ENCODE peak calls at places on chromosomes 3 and 15, in five cellular contexts. M, W, I, Z and S are unnamed samples.

GRCh38 chr3:139506792-139507191 is 30.5 kb upstream of the RBP2 start:
- DNase-seq in I (no peak), W (no peak), M (peak; percentile 9), Z (no peak), S (peak; percentile 57)

GRCh38 chr15:66650433-66650832 is 51.6 kb upstream of the SMAD6 start:
- DNase-seq in W (no peak), Z (peak; percentile 62), I (no peak), M (peak; percentile 16), S (no peak)

GRCh38 chr15:83816124-83816883 is 162.4 kb downstream of the ADAMTSL3 start:
- DNase-seq in I (no peak), Z (no peak), M (no peak), W (no peak), S (no peak)

GRCh38 chr15:33160581-33161165 is 33.8 kb downstream of the FMN1 start:
- DNase-seq in W (no peak), M (no peak), I (no peak), Z (no peak), S (no peak)

GRCh38 chr3:194434503-194434902 is 35.4 kb upstream of the GP5 start:
- DNase-seq in M (no peak), I (no peak), W (no peak), Z (no peak), S (no peak)

GRCh38 chr3:13125092-13126015 is 52.1 kb upstream of the IQSEC1 start:
- DNase-seq in M (no peak), W (no peak), Z (no peak), I (no peak), S (no peak)

GRCh38 chr3:105367406-105368213 is 901 bp downstream of the ALCAM start:
- DNase-seq in W (peak; percentile 82), Z (no peak), M (peak; percentile 47), I (peak; percentile 71), S (no peak)

GRCh38 chr3:177816667-177817208 is 619.5 kb upstream of the TBL1XR1 start:
- DNase-seq in W (no peak), I (no peak), M (peak; percentile 69), Z (no peak), S (peak; percentile 98)

GRCh38 chr3:38723569-38724391 is 74.3 kb upstream of the SCN5A start:
- DNase-seq in W (no peak), M (no peak), I (no peak), Z (peak; percentile 78), S (no peak)

GRCh38 chr3:62242846-62243245 is 130.5 kb downstream of the FEZF2 start:
- DNase-seq in I (no peak), Z (no peak), W (no peak), M (no peak), S (no peak)

GRCh38 chr15:73284073-73284472 is 84.7 kb downstream of the HCN4 start:
- DNase-seq in Z (no peak), W (no peak), M (no peak), I (no peak), S (no peak)
- TF ChIP-seq JUND in Z (no peak), W (no peak), M (no peak), I (no peak), S (no peak)

GRCh38 chr3:59046839-59047238 is 3.0 kb downstream of the CFAP20DC start:
- DNase-seq in M (no peak), I (no peak), Z (no peak), W (no peak), S (peak; percentile 48)
- TF ChIP-seq JUND in M (no peak), I (no peak), Z (no peak), W (no peak), S (no peak)

GRCh38 chr3:11480663-11481298 is 162.9 kb downstream of the VGLL4 start:
- DNase-seq in W (no peak), M (peak; percentile 59), Z (peak; percentile 35), I (no peak), S (no peak)
- TF ChIP-seq JUND in W (no peak), M (no peak), Z (no peak), I (no peak), S (no peak)

GRCh38 chr3:19489936-19490335 is 341.6 kb downstream of the KCNH8 start:
- DNase-seq in M (no peak), Z (no peak), I (no peak), W (no peak), S (no peak)

GRCh38 chr3:19487386-19487785 is 339.1 kb downstream of the KCNH8 start:
- DNase-seq in M (no peak), Z (no peak), W (no peak), I (no peak), S (no peak)

GRCh38 chr3:19485267-19485666 is 337.0 kb downstream of the KCNH8 start:
- DNase-seq in W (no peak), I (no peak), Z (no peak), M (no peak), S (peak; percentile 44)
- TF ChIP-seq JUND in W (no peak), I (no peak), Z (no peak), M (no peak), S (no peak)

DNA sequence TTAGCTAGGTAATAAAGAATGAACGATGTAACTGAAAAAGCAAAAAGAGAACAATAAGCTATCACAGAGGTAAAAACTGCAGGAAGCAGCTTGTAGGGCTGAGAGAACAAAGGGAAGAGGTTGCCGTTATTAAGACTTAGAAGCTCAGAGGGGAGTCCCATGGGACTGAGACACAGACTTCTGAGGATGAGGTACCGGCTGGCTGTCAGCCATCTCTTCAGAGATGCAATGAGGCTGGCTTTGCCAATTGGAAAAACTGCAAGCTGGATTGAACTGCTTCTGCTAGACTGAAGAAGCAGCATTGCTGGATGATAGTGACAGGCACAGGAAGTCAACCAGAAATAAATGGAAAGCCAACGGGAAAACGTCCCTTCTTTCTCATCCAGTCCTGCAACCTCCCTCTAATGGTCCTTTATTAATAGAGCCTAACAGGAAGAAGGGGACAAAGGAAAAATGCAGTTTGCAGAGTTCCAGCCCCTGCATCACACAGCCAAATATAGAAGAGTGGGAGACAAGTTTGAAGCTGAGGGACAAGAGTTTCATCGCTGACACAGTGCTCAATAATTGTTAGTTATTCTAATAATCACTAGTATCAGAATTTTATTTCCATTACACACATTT is 21.1 kb upstream of the KLHL6 start:
- DNase-seq in W (no peak), M (no peak), Z (no peak), I (no peak), S (no peak)
- TF ChIP-seq JUND in W (no peak), M (no peak), Z (no peak), I (no peak), S (no peak)

DNA sequence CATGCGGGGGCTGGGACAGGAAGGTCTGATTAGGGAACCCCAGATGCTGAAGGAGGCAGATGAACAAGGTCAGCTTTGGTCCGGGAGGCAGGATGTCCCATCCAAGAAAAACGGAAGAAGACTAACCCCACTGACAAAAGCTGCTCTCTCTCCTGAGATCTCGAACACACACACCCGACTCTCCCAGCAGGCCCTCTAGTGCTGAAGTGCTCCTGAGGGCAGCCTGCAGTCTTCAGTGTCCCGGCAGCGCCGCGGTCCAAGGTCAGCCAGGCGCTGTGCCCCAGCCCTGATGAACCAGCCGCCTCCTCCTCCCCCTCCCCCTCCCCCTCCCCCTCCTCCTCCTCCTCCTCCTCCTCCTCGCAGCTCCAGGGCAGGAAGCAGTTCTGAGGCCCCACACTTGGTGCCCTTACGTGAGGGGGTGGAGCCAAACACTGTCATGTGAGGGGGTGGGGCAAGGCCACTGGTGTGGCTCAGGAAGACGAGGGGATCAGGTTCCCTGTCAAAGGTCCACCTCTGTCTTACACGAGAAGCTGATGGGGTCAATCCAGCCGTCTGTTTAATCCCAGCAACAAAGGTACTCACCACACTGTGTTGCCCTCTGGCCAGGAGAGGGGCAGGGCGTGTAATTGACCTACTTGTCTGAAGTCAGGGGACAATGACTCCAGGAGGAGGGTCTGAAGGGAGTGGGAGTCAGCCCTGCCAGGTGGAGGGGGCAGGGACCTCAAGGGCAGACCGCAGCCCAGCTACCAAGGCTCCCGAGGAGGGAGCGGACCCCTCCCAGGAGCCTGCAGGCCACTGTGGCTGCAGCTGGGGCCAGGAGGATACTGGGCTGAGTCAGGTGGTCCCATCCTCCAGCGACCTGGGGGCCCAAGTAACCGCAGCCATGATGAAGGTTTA is 34.3 kb downstream of the PRR23E start:
- DNase-seq in Z (peak; percentile 16), I (no peak), W (no peak), M (peak; percentile 7), S (peak; percentile 55)
- TF ChIP-seq JUND in Z (no peak), I (no peak), W (no peak), M (no peak), S (no peak)

GRCh38 chr3:33218446-33219174 is at the start of gene SUSD5:
- DNase-seq in M (no peak), W (no peak), I (peak; percentile 80), Z (no peak), S (peak; percentile 47)
- TF ChIP-seq JUND in M (no peak), W (no peak), I (no peak), Z (no peak), S (no peak)

GRCh38 chr3:132317229-132317948 is at the start of gene ACP3:
- DNase-seq in M (no peak), Z (no peak), W (peak; percentile 8), I (no peak), S (peak; percentile 79)
- TF ChIP-seq JUND in M (no peak), Z (no peak), W (no peak), I (no peak), S (no peak)

DNA sequence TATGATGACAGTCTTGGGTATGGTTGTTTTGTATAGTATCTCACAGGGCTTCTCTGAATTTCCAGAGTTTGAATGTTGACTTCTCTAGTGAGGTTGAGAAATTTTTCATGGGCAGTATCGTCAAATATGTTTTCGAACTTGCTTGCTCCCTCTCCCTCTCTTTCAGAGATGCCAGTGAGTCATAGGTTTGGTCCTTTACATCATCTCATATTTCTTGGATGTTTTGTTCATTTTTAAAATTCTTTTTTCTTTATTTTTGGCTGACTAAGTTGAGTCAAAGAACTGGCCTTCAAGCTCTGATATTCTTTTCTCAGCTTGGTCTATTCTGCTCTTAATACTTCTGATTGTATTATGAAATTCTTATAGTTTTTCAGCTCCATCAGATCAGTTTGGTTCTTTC is 282.3 kb upstream of the NECTIN3 start:
- DNase-seq in W (no peak), M (no peak), Z (no peak), I (no peak), S (no peak)
- TF ChIP-seq JUND in W (no peak), M (no peak), Z (no peak), I (no peak), S (no peak)

GRCh38 chr3:23629181-23629893 is 176.4 kb upstream of the UBE2E1 start:
- DNase-seq in I (no peak), W (no peak), Z (no peak), M (no peak), S (no peak)
- TF ChIP-seq JUND in I (no peak), W (no peak), Z (no peak), M (no peak), S (no peak)